ENCODE peak calls at places on chromosomes 6 and 20, in nine cellular contexts. V is foreskin fibroblast; S is HTR-8/SVneo; C is activated CD4-positive, alpha-beta T cell treated with anti-CD3 and anti-CD28 coated beads for 48 hours; B is AG08395; Y is activated T-helper 1 cell treated with anti-CD3 and anti-CD28 coated beads, Interleukin-12 subunit alpha, Interleukin-12 subunit beta, Interleukin-2, Interleukin-4 antibody, amounts not matched to agents 30 ng/mL and 10 ng/mL and 1 ng/mL, durations not matched to agents 14 hours and 24 hours and 36 hours; H is left colon; P is pulmonary artery endothelial cell; W is stimulated activated CD8-positive, alpha-beta memory T cell treated with anti-CD3 and anti-CD28 coated beads, Interleukin-12 subunit alpha, Interleukin-12 subunit beta, amount 100 ng/mL, for 4 hours. K is an unnamed sample.

GRCh38 chr6:39956951-39957350 is 22.7 kb upstream of the MOCS1 start:
- DNase-seq in S (no peak), V (no peak), W (no peak), C (no peak), H (no peak), Y (no peak), B (no peak), P (no peak), K (no peak)

GRCh38 chr6:131900231-131900630 is 50.9 kb downstream of the CCN2 start:
- DNase-seq in W (no peak), V (no peak), C (no peak), S (no peak), B (no peak), P (no peak), H (no peak), Y (no peak), K (no peak)

GRCh38 chr6:85443720-85444119 is 6.2 kb upstream of the NT5E start:
- DNase-seq in C (no peak), S (no peak), Y (no peak), H (no peak), W (no peak), P (no peak), V (no peak), B (no peak), K (no peak)

GRCh38 chr6:151475653-151476523 is 17.9 kb upstream of the CCDC170 start:
- DNase-seq in P (no peak), C (peak), S (no peak), Y (no peak), H (peak), W (no peak), B (peak), V (peak), K (no peak)

GRCh38 chr6:130018292-130018829 is at the start of gene L3MBTL3:
- DNase-seq in V (peak), B (peak), W (peak), P (no peak), C (peak), S (peak), H (peak), Y (peak), K (peak)

GRCh38 chr20:58740356-58741308 is 48.0 kb downstream of the NPEPL1 start:
- DNase-seq in Y (no peak), H (no peak), S (no peak), V (no peak), P (no peak), C (no peak), W (no peak), B (no peak), K (no peak)

GRCh38 chr6:43912598-43913387 is 142.8 kb downstream of the VEGFA start:
- DNase-seq in H (no peak), P (no peak), S (no peak), V (no peak), W (no peak), Y (no peak), C (no peak), B (no peak), K (no peak)

GRCh38 chr20:63682384-63683139 is 13.9 kb upstream of the TNFRSF6B start:
- DNase-seq in C (no peak), H (no peak), Y (no peak), V (peak), S (peak), P (peak), W (no peak), B (peak), K (peak)

K was measured in MG63.